ENCODE peak calls at places on chromosome 15, in six cellular contexts. G is cardiac muscle cell, W is fibroblast of pulmonary artery, L is astrocyte, T is Peyer's patch, R is NB4. F is an unnamed sample.

GRCh38 chr15:72271895-72272212 is 500 bp downstream of the PARP6 start:
- DNase-seq in G (peak; percentile 21), W (peak; percentile 14), L (peak; percentile 6), T (no peak), R (peak; percentile 36), F (peak; percentile 19)

GRCh38 chr15:83208357-83208661 is 686 bp upstream of the HDGFL3 start:
- DNase-seq in G (peak; percentile 30), W (peak; percentile 33), L (no peak), T (no peak), R (no peak), F (no peak)

GRCh38 chr15:83155937-83156336 is 48.5 kb downstream of the TM6SF1 start:
- DNase-seq in G (no peak), W (no peak), L (no peak), T (no peak), R (no peak), F (no peak)

GRCh38 chr15:31024330-31024729 is 32.9 kb upstream of the MTMR10 start:
- DNase-seq in G (peak; percentile 97), W (peak; percentile 97), L (peak; percentile 98), T (no peak), R (no peak), F (peak; percentile 94)

GRCh38 chr15:71153823-71154524 is 38.7 kb downstream of the THSD4 start:
- DNase-seq in G (peak; percentile 58), W (no peak), L (no peak), T (no peak), R (no peak), F (no peak)

GRCh38 chr15:73541479-73541878 is 91.7 kb downstream of the NPTN start:
- DNase-seq in G (no peak), W (no peak), L (no peak), T (no peak), R (no peak), F (no peak)

GRCh38 chr15:99155961-99156443 is 51.1 kb downstream of the SYNM start:
- DNase-seq in G (peak; percentile 10), W (no peak), L (peak; percentile 56), T (no peak), R (peak; percentile 55), F (peak; percentile 14)

GRCh38 chr15:89119489-89120478 is 31.5 kb downstream of the ABHD2 start:
- DNase-seq in G (peak; percentile 76), W (peak; percentile 70), L (peak; percentile 46), T (no peak), R (no peak), F (peak; percentile 97)

GRCh38 chr15:52256366-52256765 is 39.2 kb downstream of the MYO5C start:
- DNase-seq in G (peak; percentile 83), W (peak; percentile 87), L (peak; percentile 65), T (peak; percentile 80), R (peak; percentile 75), F (peak; percentile 90)

DNA sequence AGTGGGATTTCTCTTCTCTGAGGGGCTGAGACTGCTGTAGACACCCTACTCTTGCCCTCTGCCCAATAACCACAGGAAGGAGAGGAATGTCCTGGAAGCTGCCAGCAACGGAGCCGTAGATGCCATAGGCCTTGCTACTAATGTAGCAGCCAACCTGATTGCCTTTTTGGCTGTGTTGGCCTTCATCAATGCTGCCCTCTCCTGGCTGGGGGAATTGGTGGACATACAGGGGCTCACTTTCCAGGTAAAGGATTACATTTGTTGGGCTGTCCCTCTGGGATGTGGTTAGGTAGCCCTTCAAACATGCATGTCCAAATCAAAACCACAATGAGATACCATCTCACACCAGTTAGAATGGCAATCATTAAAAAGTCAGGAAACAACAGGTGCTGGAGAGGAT is 16.1 kb downstream of the SLC28A2 start:
- DNase-seq in G (no peak), W (no peak), L (no peak), T (peak; percentile 23), R (no peak), F (no peak)
- TF ChIP-seq CTCF in G (no peak), W (no peak), L (no peak), T (no peak), R (peak; percentile 16), F (no peak)

GRCh38 chr15:77632760-77633133 is at the start of gene LINGO1:
- DNase-seq in G (peak; percentile 41), W (no peak), L (peak; percentile 5), T (no peak), R (peak; percentile 16), F (peak; percentile 14)

GRCh38 chr15:77630956-77631789 is 1.5 kb downstream of the LINGO1 start:
- DNase-seq in G (no peak), W (no peak), L (no peak), T (no peak), R (no peak), F (no peak)

GRCh38 chr15:77633134-77633912 is 611 bp upstream of the LINGO1 start:
- DNase-seq in G (peak; percentile 87), W (peak; percentile 80), L (peak; percentile 53), T (peak; percentile 63), R (peak; percentile 84), F (peak; percentile 82)

GRCh38 chr15:77630064-77630463 is 2.6 kb downstream of the LINGO1 start:
- DNase-seq in G (no peak), W (no peak), L (no peak), T (no peak), R (no peak), F (no peak)

DNA sequence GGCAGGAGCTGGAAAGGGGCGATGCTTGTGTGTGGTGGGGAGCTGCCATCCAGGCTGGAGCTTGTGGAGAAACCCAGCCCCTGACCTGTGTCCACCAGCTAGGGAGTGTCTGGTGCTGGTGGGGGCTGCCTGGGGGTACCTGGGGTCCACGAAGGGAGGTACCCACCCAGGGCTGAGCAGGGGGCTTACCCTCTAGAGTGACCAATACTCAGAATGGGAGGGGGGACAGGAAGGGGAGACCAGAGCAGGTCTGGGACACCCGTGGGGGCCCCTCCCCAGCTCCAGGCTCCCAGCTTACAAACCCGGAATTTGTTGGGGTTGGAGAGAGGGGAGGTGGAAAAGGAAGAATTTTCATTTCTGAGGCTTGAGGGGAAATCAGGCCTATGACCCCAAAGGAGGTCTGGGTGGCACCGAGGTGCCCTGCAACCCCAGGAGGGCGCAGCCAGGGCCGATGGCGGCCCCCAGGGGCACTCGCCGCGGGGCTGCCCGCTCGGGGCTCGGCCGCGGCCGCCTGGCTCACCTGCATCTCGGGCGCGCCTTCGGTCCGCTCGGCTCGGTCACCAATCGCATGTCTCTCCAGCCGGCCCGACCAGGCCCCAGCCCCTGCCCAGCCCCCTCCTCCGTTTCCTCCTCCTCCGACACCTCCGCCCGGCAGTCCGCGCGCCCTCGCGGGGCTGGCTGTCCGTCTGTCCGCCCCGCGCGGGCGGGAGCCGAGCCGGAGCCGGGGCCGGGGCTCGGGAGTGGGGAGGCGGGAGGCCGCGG is 741 bp downstream of the LINGO1 start:
- DNase-seq in G (no peak), W (no peak), L (no peak), T (no peak), R (no peak), F (no peak)
- H3K4me3 ChIP-seq in G (peak overlapping the region; percentile 53), W (no peak overlapping the region), L (no peak overlapping the region), T (peak overlapping the region; percentile 43), R (no peak overlapping the region), F (no peak overlapping the region)

GRCh38 chr15:40952901-40953712 is at the start of gene CHAC1:
- DNase-seq in G (peak; percentile 98), W (peak; percentile 97), L (peak; percentile 89), T (peak; percentile 92), R (peak; percentile 85), F (peak; percentile 97)
- TF ChIP-seq CTCF in G (no peak), W (no peak), L (no peak), T (no peak), R (no peak), F (no peak)

GRCh38 chr15:67504061-67504460 is 16.9 kb upstream of the C15orf61 start:
- DNase-seq in G (no peak), W (no peak), L (peak; percentile 16), T (no peak), R (no peak), F (no peak)

GRCh38 chr15:67504796-67505195 is 16.1 kb upstream of the C15orf61 start:
- DNase-seq in G (no peak), W (no peak), L (no peak), T (no peak), R (no peak), F (no peak)

GRCh38 chr15:67506775-67507747 is 13.9 kb upstream of the C15orf61 start:
- DNase-seq in G (peak; percentile 81), W (peak; percentile 70), L (no peak), T (no peak), R (peak; percentile 34), F (peak; percentile 72)

GRCh38 chr15:67508367-67508766 is 12.6 kb upstream of the C15orf61 start:
- DNase-seq in G (no peak), W (no peak), L (no peak), T (no peak), R (no peak), F (no peak)

DNA sequence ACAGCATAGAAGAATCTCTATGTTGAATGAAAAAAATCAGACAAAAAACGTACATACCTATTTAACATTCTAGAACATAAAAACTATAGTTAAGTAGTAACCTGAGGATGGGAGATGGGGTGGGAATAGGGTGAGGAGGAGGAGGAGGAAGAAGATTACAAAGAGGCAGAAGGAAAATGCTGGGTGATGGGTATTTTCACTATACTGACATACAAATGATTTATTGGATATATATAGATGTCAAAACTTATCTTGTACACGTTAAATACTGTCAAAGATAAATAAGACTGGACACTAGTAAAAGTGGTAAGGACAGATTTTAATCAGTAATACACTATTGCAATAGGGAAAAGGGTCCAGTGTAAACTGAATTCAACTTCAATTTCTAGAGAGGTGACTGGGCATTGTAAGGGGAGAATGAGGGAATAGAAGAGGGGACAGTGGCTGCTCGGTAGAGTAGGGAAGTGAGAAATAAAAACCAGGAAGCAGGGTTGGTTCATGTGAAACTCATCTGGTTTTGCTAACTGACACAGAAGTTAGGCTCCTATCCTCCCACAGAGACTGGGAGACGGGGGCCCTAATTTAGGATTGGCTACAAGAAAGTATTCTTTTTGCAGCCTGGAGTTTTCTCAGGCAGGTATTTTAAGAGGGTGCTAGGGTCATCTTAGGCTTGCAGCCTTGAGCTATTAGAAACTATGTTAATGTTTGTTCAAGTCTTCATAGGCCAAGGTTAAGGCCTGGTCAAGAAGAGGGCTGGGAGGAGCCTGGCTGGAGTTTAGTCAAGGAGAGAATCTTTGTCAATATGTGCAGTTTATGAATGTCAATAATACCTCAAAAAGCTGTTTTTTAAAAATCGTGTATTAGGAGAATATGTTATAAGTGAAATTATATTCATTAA is 15.0 kb upstream of the C15orf61 start:
- DNase-seq in G (no peak), W (no peak), L (no peak), T (no peak), R (peak; percentile 42), F (no peak)
- H3K4me3 ChIP-seq in G (no peak overlapping the region), W (no peak overlapping the region), L (no peak overlapping the region), T (no peak overlapping the region), R (no peak overlapping the region), F (no peak overlapping the region)

DNA sequence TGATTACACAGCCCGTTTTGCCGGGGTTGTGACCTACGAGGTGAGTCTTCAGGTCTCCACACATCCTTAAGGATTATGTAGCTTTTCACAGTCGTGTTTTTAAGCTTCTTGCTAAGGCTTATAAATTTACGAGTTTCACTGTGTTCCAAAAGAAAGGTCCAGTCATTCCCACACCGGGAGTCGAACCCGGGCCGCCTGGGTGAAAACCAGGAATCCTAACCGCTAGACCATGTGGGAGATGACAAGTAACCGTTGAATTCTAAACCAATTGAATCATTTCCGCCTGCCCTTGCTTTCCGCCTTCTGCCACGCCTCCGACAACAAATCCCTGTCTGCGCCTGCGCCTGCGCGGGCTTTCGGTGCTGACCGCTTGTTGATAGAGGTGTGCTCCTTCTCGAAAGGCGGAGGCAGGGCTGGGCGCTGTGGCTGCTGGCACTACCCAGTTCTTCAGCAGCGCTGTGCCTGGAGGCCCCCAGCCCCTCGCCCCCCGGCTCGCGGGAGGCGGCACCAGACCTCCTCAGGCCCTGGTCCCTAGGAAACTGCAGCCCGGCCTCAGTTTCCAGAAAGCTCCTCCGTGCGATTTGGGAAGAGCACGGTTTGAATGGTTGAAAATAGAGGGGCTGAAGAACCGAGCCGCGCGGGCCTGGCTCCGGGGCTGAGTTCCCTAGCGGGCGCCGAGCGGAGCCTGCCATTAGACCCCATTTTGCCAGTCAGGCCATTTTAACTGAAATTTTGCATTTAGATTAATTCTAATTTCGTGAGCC is 219.1 kb upstream of the ATP10A start:
- DNase-seq in G (peak; percentile 97), W (peak; percentile 97), L (peak; percentile 86), T (peak; percentile 92), R (peak; percentile 93), F (peak; percentile 98)
- TF ChIP-seq CTCF in G (no peak), W (no peak), L (no peak), T (no peak), R (no peak), F (no peak)

F was measured in cardiac fibroblast.